ENCODE peak calls at places on chromosomes 4 and X, in five cellular contexts. One of them, this sample, is unnamed.
A peak's percentile ranks its signal among the peaks of the same experiment; 100 is the strongest.

GRCh38 chrX:132955710-132956109 is 2.7 kb downstream of the HS6ST2 start:
- DNase-seq in HepG2: no peak
- DNase-seq in fibroblast of villous mesenchyme: no peak
- DNase-seq in psoas muscle: no peak
- DNase-seq in right atrium auricular region: no peak
- DNase-seq in this sample: no peak

GRCh38 chrX:8815460-8816065 is 14.4 kb upstream of the FAM9A start:
- DNase-seq in HepG2: peak; percentile 45
- DNase-seq in fibroblast of villous mesenchyme: peak; percentile 30
- DNase-seq in psoas muscle: no peak
- DNase-seq in right atrium auricular region: no peak
- DNase-seq in this sample: peak; percentile 64

GRCh38 chr4:10403633-10404445 is 53.4 kb downstream of the ZNF518B start:
- DNase-seq in HepG2: peak; percentile 29
- DNase-seq in fibroblast of villous mesenchyme: peak; percentile 30
- DNase-seq in psoas muscle: no peak
- DNase-seq in right atrium auricular region: no peak
- DNase-seq in this sample: peak; percentile 23

GRCh38 chr4:123397276-123398150 is 918 bp downstream of the SPRY1 start:
- DNase-seq in HepG2: peak; percentile 75
- DNase-seq in fibroblast of villous mesenchyme: peak; percentile 47
- DNase-seq in psoas muscle: peak; percentile 73
- DNase-seq in right atrium auricular region: no peak
- DNase-seq in this sample: peak; percentile 74

GRCh38 chr4:42296196-42296595 is 101.1 kb upstream of the SHISA3 start:
- DNase-seq in HepG2: no peak
- DNase-seq in fibroblast of villous mesenchyme: no peak
- DNase-seq in psoas muscle: no peak
- DNase-seq in right atrium auricular region: no peak
- DNase-seq in this sample: no peak

GRCh38 chr4:146638801-146639351 is at the start of gene POU4F2:
- DNase-seq in HepG2: no peak
- DNase-seq in fibroblast of villous mesenchyme: no peak
- DNase-seq in psoas muscle: no peak
- DNase-seq in right atrium auricular region: no peak
- DNase-seq in this sample: peak; percentile 85

GRCh38 chr4:57095245-57095644 is 14.9 kb downstream of the IGFBP7 start:
- DNase-seq in HepG2: no peak
- DNase-seq in fibroblast of villous mesenchyme: no peak
- DNase-seq in psoas muscle: no peak
- DNase-seq in right atrium auricular region: no peak
- DNase-seq in this sample: no peak

GRCh38 chr4:14125375-14126129 is 498.0 kb upstream of the BOD1L1 start:
- DNase-seq in HepG2: no peak
- DNase-seq in fibroblast of villous mesenchyme: no peak
- DNase-seq in psoas muscle: no peak
- DNase-seq in right atrium auricular region: no peak
- DNase-seq in this sample: no peak

GRCh38 chr4:158812133-158812532 is 43.3 kb downstream of the FNIP2 start:
- DNase-seq in HepG2: no peak
- DNase-seq in fibroblast of villous mesenchyme: no peak
- DNase-seq in psoas muscle: no peak
- DNase-seq in right atrium auricular region: no peak
- DNase-seq in this sample: no peak

GRCh38 chr4:44760142-44760898 is 34.0 kb upstream of the GNPDA2 start:
- DNase-seq in HepG2: peak; percentile 7
- DNase-seq in fibroblast of villous mesenchyme: peak; percentile 52
- DNase-seq in psoas muscle: no peak
- DNase-seq in right atrium auricular region: no peak
- DNase-seq in this sample: peak; percentile 70

GRCh38 chrX:137432609-137433008 is 133.3 kb upstream of the ZIC3 start:
- DNase-seq in HepG2: peak; percentile 0
- DNase-seq in fibroblast of villous mesenchyme: no peak
- DNase-seq in psoas muscle: no peak
- DNase-seq in right atrium auricular region: no peak
- DNase-seq in this sample: peak; percentile 55

GRCh38 chr4:13329963-13330362 is 154.2 kb downstream of the RAB28 start:
- DNase-seq in HepG2: no peak
- DNase-seq in fibroblast of villous mesenchyme: peak; percentile 56
- DNase-seq in psoas muscle: no peak
- DNase-seq in right atrium auricular region: no peak
- DNase-seq in this sample: peak; percentile 53

GRCh38 chr4:177964693-177965168 is 522.5 kb upstream of the AGA start:
- DNase-seq in HepG2: no peak
- DNase-seq in fibroblast of villous mesenchyme: no peak
- DNase-seq in psoas muscle: no peak
- DNase-seq in right atrium auricular region: no peak
- DNase-seq in this sample: no peak

GRCh38 chrX:106874075-106874474 is 29.1 kb downstream of the RIPPLY1 start:
- DNase-seq in HepG2: peak; percentile 4
- DNase-seq in fibroblast of villous mesenchyme: peak; percentile 28
- DNase-seq in psoas muscle: no peak
- DNase-seq in right atrium auricular region: no peak
- DNase-seq in this sample: peak; percentile 47

GRCh38 chr4:180084561-180084960 is 2158.6 kb upstream of the TENM3 start:
- DNase-seq in HepG2: no peak
- DNase-seq in fibroblast of villous mesenchyme: no peak
- DNase-seq in psoas muscle: no peak
- DNase-seq in right atrium auricular region: no peak
- DNase-seq in this sample: no peak

GRCh38 chr4:173934201-173934600 is 349.3 kb downstream of the FBXO8 start:
- DNase-seq in HepG2: no peak
- DNase-seq in fibroblast of villous mesenchyme: peak; percentile 38
- DNase-seq in psoas muscle: no peak
- DNase-seq in right atrium auricular region: no peak
- DNase-seq in this sample: no peak

GRCh38 chr4:15675363-15675762 is 6.3 kb upstream of the FAM200B start:
- DNase-seq in HepG2: no peak
- DNase-seq in fibroblast of villous mesenchyme: no peak
- DNase-seq in psoas muscle: no peak
- DNase-seq in right atrium auricular region: no peak
- DNase-seq in this sample: no peak

GRCh38 chr4:176499518-176499917 is 179.8 kb downstream of the SPCS3 start:
- DNase-seq in HepG2: no peak
- DNase-seq in fibroblast of villous mesenchyme: peak; percentile 58
- DNase-seq in psoas muscle: no peak
- DNase-seq in right atrium auricular region: no peak
- DNase-seq in this sample: no peak

GRCh38 chrX:102846544-102847236 is 90.4 kb upstream of the RAB40AL start:
- DNase-seq in HepG2: no peak
- DNase-seq in fibroblast of villous mesenchyme: no peak
- DNase-seq in psoas muscle: no peak
- DNase-seq in right atrium auricular region: no peak
- DNase-seq in this sample: no peak

GRCh38 chr4:183098080-183098722 is 856 bp upstream of the WWC2 start:
- DNase-seq in HepG2: peak; percentile 47
- DNase-seq in fibroblast of villous mesenchyme: peak; percentile 51
- DNase-seq in psoas muscle: peak; percentile 67
- DNase-seq in right atrium auricular region: peak; percentile 71
- DNase-seq in this sample: no peak

GRCh38 chr4:150367326-150367725 is 214.6 kb upstream of the MAB21L2 start:
- DNase-seq in HepG2: no peak
- DNase-seq in fibroblast of villous mesenchyme: no peak
- DNase-seq in psoas muscle: no peak
- DNase-seq in right atrium auricular region: no peak
- DNase-seq in this sample: peak; percentile 19

GRCh38 chr4:154911097-154911496 is 130.0 kb downstream of the RBM46 start:
- DNase-seq in HepG2: peak; percentile 3
- DNase-seq in fibroblast of villous mesenchyme: peak; percentile 8
- DNase-seq in psoas muscle: no peak
- DNase-seq in right atrium auricular region: no peak
- DNase-seq in this sample: no peak

GRCh38 chrX:135985123-135985973 is at the start of gene SLC9A6:
- DNase-seq in HepG2: peak; percentile 27
- DNase-seq in fibroblast of villous mesenchyme: peak; percentile 44
- DNase-seq in psoas muscle: peak; percentile 73
- DNase-seq in right atrium auricular region: no peak
- DNase-seq in this sample: peak; percentile 72

GRCh38 chrX:135985974-135986312 is 708 bp downstream of the SLC9A6 start:
- DNase-seq in HepG2: no peak
- DNase-seq in fibroblast of villous mesenchyme: no peak
- DNase-seq in psoas muscle: no peak
- DNase-seq in right atrium auricular region: no peak
- DNase-seq in this sample: no peak

GRCh38 chrX:135982860-135983259 is 2.4 kb upstream of the SLC9A6 start:
- DNase-seq in HepG2: no peak
- DNase-seq in fibroblast of villous mesenchyme: no peak
- DNase-seq in psoas muscle: no peak
- DNase-seq in right atrium auricular region: no peak
- DNase-seq in this sample: no peak

GRCh38 chrX:135981662-135982061 is 3.6 kb upstream of the SLC9A6 start:
- DNase-seq in HepG2: no peak
- DNase-seq in fibroblast of villous mesenchyme: peak; percentile 23
- DNase-seq in psoas muscle: no peak
- DNase-seq in right atrium auricular region: no peak
- DNase-seq in this sample: no peak

DNA sequence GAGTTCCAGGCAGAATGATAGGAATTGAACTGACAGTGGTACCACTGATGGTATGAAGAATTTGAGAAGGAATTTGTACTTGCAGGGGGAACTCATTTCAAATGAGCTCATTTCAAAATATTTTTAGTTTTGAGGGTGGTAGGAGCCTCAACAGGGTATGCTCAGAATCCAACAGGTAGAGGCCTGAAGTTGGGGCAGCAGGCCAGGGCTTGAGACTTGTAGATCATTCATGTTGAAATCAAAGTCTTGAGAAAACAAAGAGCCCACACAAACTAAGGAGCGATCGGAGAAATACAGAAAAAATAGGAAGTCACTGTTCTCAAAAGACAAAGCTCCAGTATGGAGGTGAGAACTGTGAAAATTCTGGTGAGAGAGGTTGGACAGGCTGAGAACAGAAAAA is 1.0 kb upstream of the SLC9A6 start:
- DNase-seq in HepG2: no peak
- DNase-seq in fibroblast of villous mesenchyme: no peak
- DNase-seq in psoas muscle: no peak
- DNase-seq in right atrium auricular region: no peak
- DNase-seq in this sample: no peak
- H3K4me3 ChIP-seq in HepG2: peak overlapping the region; percentile 71
- H3K4me3 ChIP-seq in fibroblast of villous mesenchyme: no peak overlapping the region
- H3K4me3 ChIP-seq in psoas muscle: peak overlapping the region; percentile 79
- H3K4me3 ChIP-seq in right atrium auricular region: no peak overlapping the region
- H3K4me3 ChIP-seq in this sample: no peak overlapping the region

DNA sequence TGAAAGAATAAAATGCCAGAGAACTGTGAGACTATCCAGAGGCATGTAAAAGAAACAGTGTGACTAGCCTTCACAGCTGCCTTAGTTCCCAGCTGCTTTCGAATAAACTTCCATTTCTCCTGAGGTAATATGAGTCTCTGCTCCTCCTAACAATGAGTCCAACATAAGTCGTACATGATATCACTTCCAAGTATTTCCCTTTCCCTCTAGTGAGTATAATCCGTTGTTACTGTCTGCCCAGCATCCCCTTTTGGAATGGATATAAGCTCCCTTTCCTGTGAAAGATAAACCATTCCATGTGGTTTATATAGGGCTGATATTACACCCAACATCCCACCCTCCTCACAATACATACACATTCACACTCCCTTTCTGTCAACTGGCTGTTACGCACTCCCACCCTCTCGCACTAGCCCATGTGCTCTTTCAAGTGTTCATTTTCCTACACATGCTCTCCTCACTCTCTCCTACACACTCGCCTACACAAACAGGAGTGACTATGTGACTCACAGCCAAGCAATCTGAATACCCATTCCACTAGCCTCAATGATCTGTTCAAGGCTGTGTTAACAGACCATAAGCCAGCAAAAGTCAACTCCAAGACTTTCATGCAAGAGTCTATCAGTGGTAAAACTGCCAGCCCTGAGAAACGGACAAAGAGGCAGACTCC is 5.0 kb downstream of the NAF1 start:
- DNase-seq in HepG2: peak; percentile 3
- DNase-seq in fibroblast of villous mesenchyme: peak; percentile 42
- DNase-seq in psoas muscle: no peak
- DNase-seq in right atrium auricular region: no peak
- DNase-seq in this sample: no peak
- H3K4me3 ChIP-seq in HepG2: no peak overlapping the region
- H3K4me3 ChIP-seq in fibroblast of villous mesenchyme: no peak overlapping the region
- H3K4me3 ChIP-seq in psoas muscle: no peak overlapping the region
- H3K4me3 ChIP-seq in right atrium auricular region: no peak overlapping the region
- H3K4me3 ChIP-seq in this sample: no peak overlapping the region

GRCh38 chrX:40735318-40736169 is at the start of gene MED14:
- DNase-seq in HepG2: peak; percentile 83
- DNase-seq in fibroblast of villous mesenchyme: peak; percentile 88
- DNase-seq in psoas muscle: peak; percentile 91
- DNase-seq in right atrium auricular region: peak; percentile 85
- DNase-seq in this sample: peak; percentile 93

GRCh38 chrX:40729923-40730584 is 5.3 kb downstream of the MED14 start:
- DNase-seq in HepG2: no peak
- DNase-seq in fibroblast of villous mesenchyme: peak; percentile 41
- DNase-seq in psoas muscle: no peak
- DNase-seq in right atrium auricular region: no peak
- DNase-seq in this sample: no peak

GRCh38 chrX:40736170-40736505 is 796 bp upstream of the MED14 start:
- DNase-seq in HepG2: peak; percentile 1
- DNase-seq in fibroblast of villous mesenchyme: no peak
- DNase-seq in psoas muscle: no peak
- DNase-seq in right atrium auricular region: no peak
- DNase-seq in this sample: no peak

GRCh38 chrX:40734956-40735317 is 405 bp downstream of the MED14 start:
- DNase-seq in HepG2: no peak
- DNase-seq in fibroblast of villous mesenchyme: peak; percentile 20
- DNase-seq in psoas muscle: no peak
- DNase-seq in right atrium auricular region: no peak
- DNase-seq in this sample: peak; percentile 36

DNA sequence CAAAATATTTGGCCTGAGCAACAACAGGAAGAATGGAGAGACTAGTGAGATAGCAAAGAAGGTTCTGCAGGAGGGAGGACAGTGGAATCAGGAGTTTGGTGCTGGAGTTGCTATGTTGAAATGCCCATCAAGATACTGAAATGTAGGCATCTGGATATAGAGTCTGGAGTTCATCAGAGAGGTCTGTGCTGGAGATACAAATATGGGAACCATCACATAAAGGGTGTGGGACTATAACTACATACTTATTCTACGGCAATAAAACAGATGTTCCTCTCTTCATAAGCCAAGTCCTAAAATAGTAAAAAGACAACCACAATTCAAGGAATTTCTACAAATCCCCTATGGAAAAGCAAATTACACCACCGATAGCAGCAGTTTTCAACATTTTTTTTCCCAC is 1.7 kb downstream of the MED14 start:
- DNase-seq in HepG2: no peak
- DNase-seq in fibroblast of villous mesenchyme: peak; percentile 85
- DNase-seq in psoas muscle: no peak
- DNase-seq in right atrium auricular region: no peak
- DNase-seq in this sample: no peak
- H3K4me3 ChIP-seq in HepG2: peak overlapping the region; percentile 66
- H3K4me3 ChIP-seq in fibroblast of villous mesenchyme: peak overlapping the region; percentile 69
- H3K4me3 ChIP-seq in psoas muscle: peak overlapping the region; percentile 91
- H3K4me3 ChIP-seq in right atrium auricular region: no peak overlapping the region
- H3K4me3 ChIP-seq in this sample: peak overlapping the region; percentile 66

DNA sequence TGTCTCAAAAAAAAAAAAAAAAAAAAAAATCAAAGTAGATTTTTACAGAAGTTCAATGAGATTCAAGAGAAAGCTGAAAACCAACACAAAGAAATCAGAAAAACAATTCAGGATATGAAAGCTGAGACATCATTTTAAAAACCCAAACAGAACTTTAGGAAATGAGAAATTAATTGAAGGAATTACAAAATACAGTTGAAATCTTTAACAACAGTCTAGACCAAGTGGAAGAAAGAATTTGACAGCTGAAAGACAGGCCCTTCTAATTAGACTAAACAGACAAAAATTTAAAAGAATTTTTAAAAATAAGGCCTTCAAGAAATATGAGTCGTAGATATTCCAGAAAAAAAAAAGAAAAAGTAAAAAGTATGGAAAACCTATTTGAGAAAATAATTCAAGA is 33.9 kb upstream of the PLK4 start:
- DNase-seq in HepG2: no peak
- DNase-seq in fibroblast of villous mesenchyme: no peak
- DNase-seq in psoas muscle: no peak
- DNase-seq in right atrium auricular region: no peak
- DNase-seq in this sample: no peak
- H3K4me3 ChIP-seq in HepG2: no peak overlapping the region
- H3K4me3 ChIP-seq in fibroblast of villous mesenchyme: no peak overlapping the region
- H3K4me3 ChIP-seq in psoas muscle: no peak overlapping the region
- H3K4me3 ChIP-seq in right atrium auricular region: no peak overlapping the region
- H3K4me3 ChIP-seq in this sample: no peak overlapping the region